ENCODE peak calls at places on chromosomes 7 and 10, in ten cellular contexts. T, O, X, H, M, B, W, U, K and G are unnamed samples.

GRCh38 chr10:21065621-21066248 is 168.6 kb upstream of the NEBL start:
- DNase-seq in T (no peak), O (no peak), X (no peak), H (no peak), M (no peak), B (no peak), W (no peak), U (no peak), K (no peak), G (no peak)

GRCh38 chr7:142385528-142386340 is 127.9 kb upstream of the PRSS58 start:
- DNase-seq in T (peak), O (no peak), X (peak), H (no peak), M (peak), B (no peak), W (peak), U (peak), K (peak), G (no peak)

GRCh38 chr7:75887669-75888369 is 9.0 kb downstream of the RHBDD2 start:
- DNase-seq in T (no peak), O (no peak), X (no peak), H (no peak), M (no peak), B (no peak), W (no peak), U (no peak), K (no peak), G (no peak)

GRCh38 chr7:24715661-24716479 is 41.4 kb downstream of the GSDME start:
- DNase-seq in T (no peak), O (no peak), X (no peak), H (no peak), M (no peak), B (no peak), W (peak), U (peak), K (peak), G (no peak)

GRCh38 chr7:64999165-65000004 is 7.1 kb downstream of the ERV3-1 start:
- DNase-seq in T (peak), O (no peak), X (no peak), H (no peak), M (peak), B (no peak), W (peak), U (no peak), K (no peak), G (no peak)

GRCh38 chr7:64463636-64464375 is 99.1 kb downstream of the ZNF680 start:
- DNase-seq in T (peak), O (no peak), X (no peak), H (peak), M (no peak), B (no peak), W (peak), U (no peak), K (no peak), G (no peak)

GRCh38 chr7:73427902-73428696 is 5.5 kb upstream of the FZD9 start:
- DNase-seq in T (no peak), O (no peak), X (no peak), H (no peak), M (no peak), B (no peak), W (no peak), U (no peak), K (no peak), G (no peak)

GRCh38 chr10:15585303-15585715 is 134.4 kb downstream of the ITGA8 start:
- DNase-seq in T (peak), O (peak), X (peak), H (peak), M (peak), B (peak), W (peak), U (peak), K (peak), G (no peak)

GRCh38 chr7:26500749-26501352 is 209.2 kb downstream of the SNX10 start:
- DNase-seq in T (no peak), O (no peak), X (no peak), H (no peak), M (no peak), B (no peak), W (peak), U (peak), K (peak), G (no peak)

GRCh38 chr7:12174931-12175330 is 36.2 kb upstream of the TMEM106B start:
- DNase-seq in T (no peak), O (no peak), X (no peak), H (no peak), M (no peak), B (no peak), W (peak), U (no peak), K (no peak), G (no peak)

GRCh38 chr7:139034336-139034735 is 1.5 kb downstream of the ZC3HAV1L start:
- DNase-seq in T (no peak), O (no peak), X (no peak), H (no peak), M (no peak), B (no peak), W (peak), U (no peak), K (no peak), G (no peak)

GRCh38 chr10:13902868-13903267 is 316.1 kb downstream of the PRPF18 start:
- DNase-seq in T (no peak), O (no peak), X (no peak), H (no peak), M (no peak), B (no peak), W (no peak), U (no peak), K (no peak), G (no peak)